ENCODE peak calls at places on chromosomes 13 and 19, in four cellular contexts. Z is HepG2, J is A549, Y is WTC11. E is an unnamed sample.
A peak's percentile ranks its signal among the peaks of the same experiment; 100 is the strongest.

GRCh38 chr13:35471466-35472307 is 4.8 kb downstream of the MAB21L1 start:
- DNase-seq in Z (no peak), J (no peak), Y (peak; percentile 27), E (no peak)

GRCh38 chr19:39671739-39672363 is 16.1 kb downstream of the LGALS16 start:
- DNase-seq in Z (peak; percentile 60), J (peak; percentile 83), Y (peak; percentile 26), E (peak; percentile 37)

GRCh38 chr13:71171740-71172139 is 695.3 kb downstream of the DACH1 start:
- DNase-seq in Z (no peak), J (no peak), Y (no peak), E (no peak)

GRCh38 chr13:52195052-52195837 is 35.8 kb upstream of the NEK3 start:
- DNase-seq in Z (no peak), J (no peak), Y (peak; percentile 78), E (no peak)

GRCh38 chr13:99417151-99417820 is 84.0 kb upstream of the TM9SF2 start:
- DNase-seq in Z (no peak), J (no peak), Y (peak; percentile 38), E (no peak)

GRCh38 chr13:91655731-91656130 is 257.3 kb downstream of the GPC5 start:
- DNase-seq in Z (no peak), J (no peak), Y (no peak), E (no peak)

GRCh38 chr19:15576526-15577156 is 38.4 kb upstream of the CYP4F8 start:
- DNase-seq in Z (no peak), J (no peak), Y (no peak), E (no peak)

GRCh38 chr19:4737955-4738580 is 14.4 kb upstream of the DPP9 start:
- DNase-seq in Z (no peak), J (no peak), Y (no peak), E (no peak)

GRCh38 chr13:50386527-50387123 is 371.4 kb downstream of the KCNRG start:
- DNase-seq in Z (no peak), J (no peak), Y (peak; percentile 23), E (no peak)

GRCh38 chr19:47735131-47735530 is 10.2 kb upstream of the NOP53 start:
- DNase-seq in Z (no peak), J (no peak), Y (peak; percentile 27), E (no peak)

GRCh38 chr13:26344980-26345379 is 91.1 kb downstream of the CDK8 start:
- DNase-seq in Z (no peak), J (no peak), Y (no peak), E (no peak)

DNA sequence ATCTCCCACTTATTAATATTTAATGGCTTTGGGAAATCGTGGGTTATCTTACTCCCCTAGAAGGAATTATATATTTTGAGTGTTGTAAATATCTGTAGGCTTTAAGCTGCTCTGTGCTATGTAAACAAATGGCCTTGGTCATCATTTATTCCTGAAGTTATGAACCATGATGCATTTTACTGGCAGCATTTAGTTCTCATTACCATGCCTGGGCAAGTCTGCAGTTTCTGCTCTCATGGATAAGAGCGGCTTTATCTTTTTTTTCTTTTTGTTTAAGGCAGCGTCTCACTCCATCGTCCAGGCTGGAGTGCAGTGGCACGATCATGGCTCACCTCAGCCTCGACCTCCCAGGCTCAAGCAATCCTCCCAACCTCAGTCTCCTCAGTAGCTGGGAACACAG is 156.1 kb downstream of the IRS2 start:
- DNase-seq in Z (no peak), J (no peak), Y (no peak), E (no peak)
- TF ChIP-seq USF2 in Z (no peak), J (no peak), Y (no peak), E (no peak)

GRCh38 chr13:80977168-80977567 is 636.2 kb upstream of the SPRY2 start:
- DNase-seq in Z (no peak), J (no peak), Y (no peak), E (no peak)

GRCh38 chr13:80975903-80976302 is 635.0 kb upstream of the SPRY2 start:
- DNase-seq in Z (peak; percentile 27), J (no peak), Y (no peak), E (no peak)

GRCh38 chr13:80973721-80974120 is 632.8 kb upstream of the SPRY2 start:
- DNase-seq in Z (no peak), J (no peak), Y (no peak), E (no peak)

GRCh38 chr13:80979035-80979641 is 638.2 kb upstream of the SPRY2 start:
- DNase-seq in Z (peak; percentile 57), J (peak; percentile 70), Y (peak; percentile 53), E (peak; percentile 31)
- TF ChIP-seq USF2 in Z (no peak), J (no peak), Y (no peak), E (no peak)

GRCh38 chr13:28671393-28671792 is 12.5 kb downstream of the POMP start:
- DNase-seq in Z (no peak), J (no peak), Y (no peak), E (no peak)
- TF ChIP-seq USF2 in Z (no peak), J (no peak), Y (no peak), E (no peak)

GRCh38 chr13:84927442-84928169 is 871.6 kb downstream of the SLITRK6 start:
- DNase-seq in Z (no peak), J (no peak), Y (no peak), E (no peak)

DNA sequence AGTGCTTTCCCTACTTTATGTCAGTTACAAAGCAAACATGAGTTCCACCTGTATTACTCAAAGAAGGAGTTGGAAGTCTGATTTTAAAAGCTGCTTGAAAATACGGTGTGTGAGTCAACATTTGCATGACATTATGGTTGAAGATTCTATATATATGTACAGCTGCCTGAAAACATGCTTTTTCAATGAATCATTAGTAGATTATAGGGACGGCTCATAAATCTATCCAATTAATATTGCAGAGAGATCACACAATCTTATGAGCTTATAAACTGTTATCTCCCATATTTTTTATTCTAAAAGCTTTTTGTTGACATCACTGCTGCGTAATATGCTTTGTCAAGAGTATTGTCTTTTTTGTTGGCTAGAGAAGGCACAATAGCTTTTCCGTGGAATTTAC is 873.8 kb downstream of the SLITRK6 start:
- DNase-seq in Z (no peak), J (no peak), Y (no peak), E (no peak)
- TF ChIP-seq USF2 in Z (no peak), J (no peak), Y (no peak), E (no peak)

GRCh38 chr19:13031917-13032623 is 36.8 kb downstream of the NFIX start:
- DNase-seq in Z (peak; percentile 87), J (no peak), Y (no peak), E (no peak)
- TF ChIP-seq USF2 in Z (no peak), J (no peak), Y (no peak), E (no peak)

DNA sequence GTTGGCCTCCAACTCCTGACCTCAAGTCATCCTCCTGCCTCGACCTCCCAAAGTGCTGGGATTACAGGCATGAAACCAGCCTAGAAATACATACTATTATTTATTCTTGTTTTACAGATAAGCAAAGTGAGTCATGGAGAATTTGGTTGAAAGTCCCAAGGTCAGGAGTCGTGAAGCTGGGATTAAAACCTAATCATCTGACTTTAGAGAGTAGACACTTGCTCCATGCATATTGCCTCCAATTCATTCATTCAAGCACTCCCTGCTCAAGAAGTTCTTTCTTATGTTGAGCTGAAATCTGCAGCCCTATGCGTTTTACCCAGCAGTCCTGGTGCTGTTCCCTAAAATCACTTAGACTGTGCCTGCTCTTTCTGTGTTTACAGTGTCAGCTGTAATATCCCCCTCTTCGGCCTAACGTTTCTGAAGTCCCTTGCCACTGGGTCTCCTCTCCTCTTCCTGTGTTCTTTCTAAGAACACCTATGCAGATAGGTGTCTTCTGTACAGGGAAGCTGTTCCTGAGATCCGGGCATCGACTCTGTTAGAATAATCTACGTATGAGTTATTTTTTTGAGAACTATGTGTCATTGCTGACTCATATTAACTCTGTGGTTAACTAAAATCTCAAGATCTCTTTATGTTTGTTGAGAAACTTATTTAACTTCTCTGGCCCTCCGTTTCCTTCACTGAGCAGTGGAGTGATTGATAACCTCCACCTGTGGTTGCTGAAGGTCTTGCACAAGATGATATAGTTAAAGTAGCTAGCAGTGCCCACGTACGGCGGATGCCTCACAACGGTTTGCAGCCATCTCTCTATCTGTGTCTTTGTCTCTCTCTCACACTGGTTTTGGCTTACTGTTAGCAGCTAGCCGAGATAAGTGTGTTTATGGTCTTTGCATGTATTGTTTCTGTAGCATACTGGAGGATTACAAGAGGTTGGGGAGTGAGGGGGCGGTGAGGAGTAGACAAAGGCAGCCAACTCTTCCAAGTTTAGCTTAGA is 4.6 kb downstream of the ALOX5AP start:
- DNase-seq in Z (no peak), J (peak; percentile 11), Y (no peak), E (peak; percentile 8)
- TF ChIP-seq USF2 in Z (no peak), J (no peak), Y (no peak), E (no peak)

GRCh38 chr13:112761701-112762689 is 72.2 kb downstream of the ATP11A start:
- DNase-seq in Z (no peak), J (no peak), Y (no peak), E (peak; percentile 38)
- TF ChIP-seq USF2 in Z (no peak), J (no peak), Y (no peak), E (no peak)

GRCh38 chr13:48400090-48400694 is 12.7 kb downstream of the LPAR6 start:
- DNase-seq in Z (peak; percentile 29), J (no peak), Y (no peak), E (no peak)

GRCh38 chr13:48400820-48401219 is 12.1 kb downstream of the LPAR6 start:
- DNase-seq in Z (no peak), J (peak; percentile 47), Y (no peak), E (no peak)

GRCh38 chr13:48401480-48401879 is 11.4 kb downstream of the LPAR6 start:
- DNase-seq in Z (no peak), J (no peak), Y (no peak), E (no peak)

GRCh38 chr13:48397744-48398143 is 15.2 kb downstream of the LPAR6 start:
- DNase-seq in Z (peak; percentile 41), J (no peak), Y (no peak), E (no peak)

GRCh38 chr13:48398450-48399095 is 14.3 kb downstream of the LPAR6 start:
- DNase-seq in Z (no peak), J (no peak), Y (no peak), E (no peak)
- TF ChIP-seq USF2 in Z (no peak), J (no peak), Y (no peak), E (no peak)

GRCh38 chr19:43505941-43506340 is 1.4 kb upstream of the PHLDB3 start:
- DNase-seq in Z (no peak), J (no peak), Y (no peak), E (no peak)

GRCh38 chr19:43505186-43505456 is 575 bp upstream of the PHLDB3 start:
- DNase-seq in Z (no peak), J (no peak), Y (no peak), E (no peak)

GRCh38 chr19:43507880-43508279 is 3.3 kb upstream of the PHLDB3 start:
- DNase-seq in Z (no peak), J (no peak), Y (no peak), E (no peak)

GRCh38 chr19:43504426-43505185 is at the start of gene PHLDB3:
- DNase-seq in Z (peak; percentile 38), J (no peak), Y (peak; percentile 44), E (peak; percentile 27)

GRCh38 chr19:43506629-43507028 is 2.1 kb upstream of the PHLDB3 start:
- DNase-seq in Z (no peak), J (no peak), Y (no peak), E (no peak)
- TF ChIP-seq USF2 in Z (no peak), J (no peak), Y (no peak), E (no peak)

GRCh38 chr13:46572758-46573384 is 19.9 kb downstream of the LRCH1 start:
- DNase-seq in Z (no peak), J (no peak), Y (no peak), E (no peak)

GRCh38 chr13:46570273-46570672 is 17.3 kb downstream of the LRCH1 start:
- DNase-seq in Z (no peak), J (no peak), Y (no peak), E (no peak)

GRCh38 chr13:46569471-46569870 is 16.5 kb downstream of the LRCH1 start:
- DNase-seq in Z (no peak), J (no peak), Y (no peak), E (no peak)

GRCh38 chr13:46571189-46571901 is 18.4 kb downstream of the LRCH1 start:
- DNase-seq in Z (peak; percentile 39), J (peak; percentile 8), Y (no peak), E (no peak)

GRCh38 chr13:46571941-46572340 is 19.0 kb downstream of the LRCH1 start:
- DNase-seq in Z (no peak), J (no peak), Y (no peak), E (no peak)
- TF ChIP-seq USF2 in Z (no peak), J (no peak), Y (no peak), E (no peak)

E was measured in K562.